ENCODE peak calls at places on chromosomes 2 and 18, in seven cellular contexts. V is mesendoderm, N is neuronal stem cell, K is IMR-90, B is H9, A is H1, O is mesenchymal stem cell. R is an unnamed sample.

GRCh38 chr2:31132786-31133185 is 5.5 kb downstream of the GALNT14 start:
- DNase-seq in V (no peak), N (no peak), K (no peak), B (no peak), A (no peak), O (no peak), R (no peak)

GRCh38 chr2:157830696-157831570 is 45.2 kb downstream of the ACVR1 start:
- DNase-seq in V (no peak), N (no peak), K (peak; percentile 97), B (no peak), A (no peak), O (peak; percentile 94), R (peak; percentile 51)

GRCh38 chr18:56382541-56382940 is 255.9 kb downstream of the TXNL1 start:
- DNase-seq in V (no peak), N (no peak), K (no peak), B (no peak), A (no peak), O (no peak), R (peak; percentile 31)

GRCh38 chr2:60297296-60298010 is 256.0 kb downstream of the BCL11A start:
- DNase-seq in V (peak; percentile 85), N (no peak), K (no peak), B (peak; percentile 88), A (peak; percentile 31), O (no peak), R (peak; percentile 49)

GRCh38 chr2:203689424-203690109 is 16.9 kb upstream of the CD28 start:
- DNase-seq in V (no peak), N (no peak), K (no peak), B (no peak), A (no peak), O (no peak), R (no peak)

GRCh38 chr2:43110442-43110871 is 115.9 kb downstream of the ZFP36L2 start:
- DNase-seq in V (no peak), N (peak; percentile 32), K (peak; percentile 85), B (no peak), A (no peak), O (peak; percentile 54), R (no peak)

GRCh38 chr2:25572638-25573037 is 100.7 kb downstream of the DTNB start:
- DNase-seq in V (no peak), N (no peak), K (no peak), B (no peak), A (no peak), O (no peak), R (no peak)

GRCh38 chr2:152465541-152465940 is 130.6 kb downstream of the FMNL2 start:
- DNase-seq in V (no peak), N (no peak), K (peak; percentile 17), B (no peak), A (no peak), O (no peak), R (peak; percentile 46)

GRCh38 chr2:10981941-10982381 is 70.2 kb downstream of the KCNF1 start:
- DNase-seq in V (no peak), N (no peak), K (no peak), B (no peak), A (no peak), O (no peak), R (no peak)

GRCh38 chr2:146147448-146148012 is 1627.6 kb upstream of the ZEB2 start:
- DNase-seq in V (peak; percentile 75), N (no peak), K (no peak), B (no peak), A (no peak), O (no peak), R (no peak)

GRCh38 chr18:68847219-68847860 is 49.5 kb downstream of the CCDC102B start:
- DNase-seq in V (peak; percentile 20), N (no peak), K (peak; percentile 63), B (no peak), A (no peak), O (peak; percentile 46), R (peak; percentile 45)

GRCh38 chr2:45256173-45256866 is 247.1 kb upstream of the SIX2 start:
- DNase-seq in V (no peak), N (no peak), K (no peak), B (no peak), A (no peak), O (peak; percentile 47), R (no peak)

GRCh38 chr2:120385355-120386127 is 39.6 kb downstream of the INHBB start:
- DNase-seq in V (peak; percentile 60), N (no peak), K (no peak), B (peak; percentile 55), A (no peak), O (no peak), R (no peak)

GRCh38 chr2:65724341-65724740 is 291.9 kb upstream of the SPRED2 start:
- DNase-seq in V (no peak), N (no peak), K (no peak), B (no peak), A (no peak), O (no peak), R (no peak)

GRCh38 chr2:69255760-69256159 is 131.3 kb downstream of the GFPT1 start:
- DNase-seq in V (no peak), N (no peak), K (no peak), B (no peak), A (no peak), O (no peak), R (no peak)

GRCh38 chr2:207772081-207772843 is 2.6 kb upstream of the FZD5 start:
- DNase-seq in V (peak; percentile 84), N (no peak), K (no peak), B (peak; percentile 77), A (no peak), O (peak; percentile 62), R (peak; percentile 75)

GRCh38 chr2:30717081-30717650 is 90.1 kb downstream of the CAPN13 start:
- DNase-seq in V (no peak), N (no peak), K (no peak), B (peak; percentile 15), A (no peak), O (no peak), R (no peak)

GRCh38 chr2:147855316-147855715 is 10.5 kb downstream of the ACVR2A start:
- DNase-seq in V (peak; percentile 45), N (no peak), K (no peak), B (no peak), A (no peak), O (no peak), R (peak; percentile 2)

GRCh38 chr18:44536619-44537018 is 144.1 kb upstream of the SETBP1 start:
- DNase-seq in V (no peak), N (no peak), K (no peak), B (no peak), A (no peak), O (no peak), R (no peak)

GRCh38 chr2:174959787-174960186 is 45.4 kb downstream of the CHN1 start:
- DNase-seq in V (no peak), N (no peak), K (no peak), B (no peak), A (no peak), O (peak; percentile 18), R (no peak)

GRCh38 chr18:59900222-59901128 is 679 bp downstream of the PMAIP1 start:
- DNase-seq in V (peak; percentile 87), N (peak; percentile 27), K (peak; percentile 85), B (peak; percentile 62), A (no peak), O (peak; percentile 92), R (no peak)

GRCh38 chr18:13223341-13224148 is 5.0 kb downstream of the LDLRAD4 start:
- DNase-seq in V (no peak), N (no peak), K (no peak), B (no peak), A (no peak), O (no peak), R (peak; percentile 61)

GRCh38 chr2:40434638-40435296 is 17.1 kb downstream of the SLC8A1 start:
- DNase-seq in V (peak; percentile 87), N (no peak), K (peak; percentile 93), B (no peak), A (no peak), O (peak; percentile 86), R (peak; percentile 94)

GRCh38 chr2:223642496-223642895 is 40.3 kb upstream of the SCG2 start:
- DNase-seq in V (no peak), N (no peak), K (peak; percentile 23), B (no peak), A (no peak), O (peak; percentile 87), R (no peak)
- H3K4ac ChIP-seq in V (no peak overlapping the region), N (no peak overlapping the region), K (no peak overlapping the region), B (no peak overlapping the region), A (no peak overlapping the region), O (peak overlapping the region; percentile 35), R (no peak overlapping the region)

GRCh38 chr18:24053211-24053610 is 38.7 kb downstream of the TTC39C start:
- DNase-seq in V (no peak), N (no peak), K (no peak), B (no peak), A (no peak), O (no peak), R (no peak)

GRCh38 chr18:24051256-24051947 is 36.8 kb downstream of the TTC39C start:
- DNase-seq in V (no peak), N (no peak), K (peak; percentile 77), B (no peak), A (no peak), O (peak; percentile 61), R (no peak)

GRCh38 chr18:24052053-24052452 is 37.5 kb downstream of the TTC39C start:
- DNase-seq in V (no peak), N (no peak), K (no peak), B (no peak), A (no peak), O (peak; percentile 29), R (no peak)

GRCh38 chr18:24050916-24051255 is 36.3 kb downstream of the TTC39C start:
- DNase-seq in V (no peak), N (no peak), K (no peak), B (no peak), A (no peak), O (no peak), R (no peak)

GRCh38 chr18:24049142-24049541 is 34.6 kb downstream of the TTC39C start:
- DNase-seq in V (no peak), N (no peak), K (no peak), B (no peak), A (no peak), O (no peak), R (no peak)
- H3K18ac ChIP-seq in V (no peak overlapping the region), N (no peak overlapping the region), K (no peak overlapping the region), B (no peak overlapping the region), A (no peak overlapping the region), O (no peak overlapping the region), R (no peak overlapping the region)

DNA sequence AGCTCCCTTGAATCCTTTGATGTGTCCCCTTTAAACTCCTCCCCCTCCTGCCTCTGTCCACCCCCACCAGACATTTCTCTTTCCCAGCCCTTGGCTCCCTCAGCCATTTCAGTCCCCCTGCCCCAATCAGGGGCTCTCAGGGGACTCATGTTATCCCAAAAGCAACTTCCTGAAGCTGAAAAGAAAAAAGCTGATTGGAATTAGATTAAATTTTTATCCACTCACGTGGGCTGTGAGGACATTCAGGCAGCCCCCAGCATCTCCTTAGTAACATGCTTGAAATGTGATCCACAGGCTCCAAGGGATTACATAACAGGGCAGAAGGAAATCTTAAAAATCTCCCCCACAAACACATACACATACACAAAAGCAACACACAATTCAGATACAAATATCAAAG is 81.3 kb downstream of the NEURL3 start:
- DNase-seq in V (no peak), N (no peak), K (peak; percentile 47), B (no peak), A (no peak), O (no peak), R (peak; percentile 13)
- H3K4ac ChIP-seq in V (no peak overlapping the region), N (no peak overlapping the region), K (no peak overlapping the region), B (no peak overlapping the region), A (no peak overlapping the region), O (no peak overlapping the region), R (no peak overlapping the region)

DNA sequence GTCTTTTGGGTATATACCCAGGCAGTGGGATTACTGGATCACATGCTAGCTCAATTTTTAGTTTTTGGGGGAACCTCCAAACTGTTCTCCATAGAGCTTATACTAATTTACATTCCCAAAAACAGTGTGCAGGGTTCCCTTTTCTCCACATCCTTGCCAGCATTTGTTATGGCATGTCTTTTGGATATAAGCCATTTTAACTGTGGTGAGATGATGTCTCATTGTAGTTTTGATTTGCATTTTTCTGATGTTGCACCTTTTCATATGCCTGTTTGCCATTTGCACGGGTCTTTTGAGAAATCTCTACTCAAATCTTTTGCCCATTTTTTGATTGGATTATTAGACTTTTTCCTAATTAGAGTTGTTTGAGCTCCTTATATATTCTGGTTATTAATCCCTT is 8.0 kb downstream of the FASTKD1 start:
- DNase-seq in V (no peak), N (no peak), K (no peak), B (no peak), A (no peak), O (no peak), R (no peak)
- H3K18ac ChIP-seq in V (no peak overlapping the region), N (no peak overlapping the region), K (no peak overlapping the region), B (no peak overlapping the region), A (no peak overlapping the region), O (no peak overlapping the region), R (no peak overlapping the region)